ENCODE peak calls at places on chromosomes 16 and 17, in five cellular contexts. One of them, this sample, is unnamed.

GRCh38 chr17:39841202-39841601 is 22.9 kb downstream of the IKZF3 start:
- DNase-seq in heart right ventricle: no peak
- DNase-seq in psoas muscle: no peak
- DNase-seq in ovary: no peak
- DNase-seq in osteoblast: no peak
- DNase-seq in this sample: no peak

GRCh38 chr17:39150795-39151679 is at the start of gene PLXDC1:
- DNase-seq in heart right ventricle: no peak
- DNase-seq in psoas muscle: no peak
- DNase-seq in ovary: no peak
- DNase-seq in osteoblast: peak; percentile 87
- DNase-seq in this sample: no peak

GRCh38 chr17:11935734-11936406 is 61.4 kb downstream of the ZNF18 start:
- DNase-seq in heart right ventricle: peak; percentile 51
- DNase-seq in psoas muscle: peak; percentile 25
- DNase-seq in ovary: no peak
- DNase-seq in osteoblast: peak; percentile 59
- DNase-seq in this sample: peak; percentile 6

GRCh38 chr17:47066841-47067682 is 88.0 kb upstream of the RPRML start:
- DNase-seq in heart right ventricle: peak; percentile 89
- DNase-seq in psoas muscle: peak; percentile 83
- DNase-seq in ovary: peak; percentile 76
- DNase-seq in osteoblast: peak; percentile 97
- DNase-seq in this sample: peak; percentile 94

GRCh38 chr17:82320140-82320840 is 2.9 kb upstream of the CD7 start:
- DNase-seq in heart right ventricle: no peak
- DNase-seq in psoas muscle: no peak
- DNase-seq in ovary: no peak
- DNase-seq in osteoblast: peak; percentile 86
- DNase-seq in this sample: no peak

GRCh38 chr17:12421077-12421476 is 244.6 kb upstream of the MYOCD start:
- DNase-seq in heart right ventricle: no peak
- DNase-seq in psoas muscle: no peak
- DNase-seq in ovary: no peak
- DNase-seq in osteoblast: no peak
- DNase-seq in this sample: no peak

GRCh38 chr16:2715519-2715918 is 4.5 kb downstream of the PRSS27 start:
- DNase-seq in heart right ventricle: peak; percentile 75
- DNase-seq in psoas muscle: peak; percentile 68
- DNase-seq in ovary: no peak
- DNase-seq in osteoblast: peak; percentile 98
- DNase-seq in this sample: peak; percentile 24

GRCh38 chr17:79836952-79837887 is 2.0 kb downstream of the CBX4 start:
- DNase-seq in heart right ventricle: peak; percentile 71
- DNase-seq in psoas muscle: peak; percentile 76
- DNase-seq in ovary: peak; percentile 43
- DNase-seq in osteoblast: peak; percentile 97
- DNase-seq in this sample: peak; percentile 65

GRCh38 chr16:75019586-75019985 is 20.8 kb downstream of the ZNRF1 start:
- DNase-seq in heart right ventricle: no peak
- DNase-seq in psoas muscle: no peak
- DNase-seq in ovary: no peak
- DNase-seq in osteoblast: no peak
- DNase-seq in this sample: no peak

GRCh38 chr16:52389045-52389444 is 157.9 kb downstream of the TOX3 start:
- DNase-seq in heart right ventricle: no peak
- DNase-seq in psoas muscle: no peak
- DNase-seq in ovary: no peak
- DNase-seq in osteoblast: no peak
- DNase-seq in this sample: no peak

GRCh38 chr16:84247341-84247740 is 7.5 kb upstream of the KCNG4 start:
- DNase-seq in heart right ventricle: no peak
- DNase-seq in psoas muscle: no peak
- DNase-seq in ovary: no peak
- DNase-seq in osteoblast: peak; percentile 35
- DNase-seq in this sample: no peak

GRCh38 chr16:56294014-56294413 is 102.7 kb downstream of the GNAO1 start:
- DNase-seq in heart right ventricle: no peak
- DNase-seq in psoas muscle: no peak
- DNase-seq in ovary: no peak
- DNase-seq in osteoblast: no peak
- DNase-seq in this sample: no peak

GRCh38 chr16:82341146-82341669 is 171.2 kb upstream of the MPHOSPH6 start:
- DNase-seq in heart right ventricle: no peak
- DNase-seq in psoas muscle: no peak
- DNase-seq in ovary: no peak
- DNase-seq in osteoblast: no peak
- DNase-seq in this sample: no peak

GRCh38 chr17:35210741-35211140 is 16.5 kb upstream of the SLC35G3 start:
- DNase-seq in heart right ventricle: no peak
- DNase-seq in psoas muscle: no peak
- DNase-seq in ovary: no peak
- DNase-seq in osteoblast: no peak
- DNase-seq in this sample: no peak

GRCh38 chr17:5822281-5823060 is 238.2 kb upstream of the NLRP1 start:
- DNase-seq in heart right ventricle: no peak
- DNase-seq in psoas muscle: no peak
- DNase-seq in ovary: no peak
- DNase-seq in osteoblast: no peak
- DNase-seq in this sample: no peak

GRCh38 chr17:83189013-83189672 is 109.7 kb downstream of the METRNL start:
- DNase-seq in heart right ventricle: no peak
- DNase-seq in psoas muscle: no peak
- DNase-seq in ovary: peak; percentile 16
- DNase-seq in osteoblast: peak; percentile 85
- DNase-seq in this sample: no peak

GRCh38 chr16:27224271-27224737 is 21.0 kb downstream of the KDM8 start:
- DNase-seq in heart right ventricle: no peak
- DNase-seq in psoas muscle: no peak
- DNase-seq in ovary: no peak
- DNase-seq in osteoblast: peak; percentile 58
- DNase-seq in this sample: no peak

GRCh38 chr17:49997256-49997735 is 2.3 kb upstream of the DLX3 start:
- DNase-seq in heart right ventricle: no peak
- DNase-seq in psoas muscle: no peak
- DNase-seq in ovary: no peak
- DNase-seq in osteoblast: no peak
- DNase-seq in this sample: no peak
- H3K4me3 ChIP-seq in heart right ventricle: peak overlapping the region; percentile 51
- H3K4me3 ChIP-seq in psoas muscle: peak overlapping the region; percentile 67
- H3K4me3 ChIP-seq in ovary: no peak overlapping the region
- H3K4me3 ChIP-seq in osteoblast: peak overlapping the region; percentile 77
- H3K4me3 ChIP-seq in this sample: no peak overlapping the region

GRCh38 chr17:29617481-29618271 is 5.0 kb downstream of the CORO6 start:
- DNase-seq in heart right ventricle: no peak
- DNase-seq in psoas muscle: peak; percentile 74
- DNase-seq in ovary: no peak
- DNase-seq in osteoblast: peak; percentile 87
- DNase-seq in this sample: peak; percentile 72

GRCh38 chr17:29616300-29617048 is 6.2 kb downstream of the CORO6 start:
- DNase-seq in heart right ventricle: no peak
- DNase-seq in psoas muscle: no peak
- DNase-seq in ovary: no peak
- DNase-seq in osteoblast: peak; percentile 63
- DNase-seq in this sample: no peak

GRCh38 chr17:29615492-29616299 is 7.0 kb downstream of the CORO6 start:
- DNase-seq in heart right ventricle: peak; percentile 75
- DNase-seq in psoas muscle: peak; percentile 90
- DNase-seq in ovary: peak; percentile 85
- DNase-seq in osteoblast: peak; percentile 98
- DNase-seq in this sample: peak; percentile 78

GRCh38 chr17:29618272-29619065 is 4.2 kb downstream of the CORO6 start:
- DNase-seq in heart right ventricle: no peak
- DNase-seq in psoas muscle: no peak
- DNase-seq in ovary: no peak
- DNase-seq in osteoblast: no peak
- DNase-seq in this sample: no peak

DNA sequence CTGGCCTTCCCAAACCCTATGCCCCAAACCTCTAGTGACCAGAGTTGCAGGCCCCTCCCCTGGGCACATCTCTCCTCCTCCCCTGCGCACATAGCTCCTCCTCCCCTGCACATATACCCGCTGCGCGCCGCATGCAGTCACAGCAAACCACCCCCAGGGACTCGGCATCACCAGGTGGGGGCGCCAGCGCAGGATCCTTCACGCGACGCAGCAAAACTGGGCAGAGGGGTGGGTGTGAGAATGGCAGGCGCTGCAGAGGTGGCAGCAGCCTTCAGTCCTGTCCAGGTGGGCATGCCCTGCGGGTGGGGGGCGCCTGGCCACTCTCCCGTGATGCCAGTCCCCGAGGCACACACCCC is 5.6 kb downstream of the CORO6 start:
- DNase-seq in heart right ventricle: peak; percentile 56
- DNase-seq in psoas muscle: peak; percentile 78
- DNase-seq in ovary: no peak
- DNase-seq in osteoblast: peak; percentile 93
- DNase-seq in this sample: peak; percentile 60
- TF ChIP-seq CTCF in heart right ventricle: peak; percentile 38
- TF ChIP-seq CTCF in psoas muscle: peak; percentile 29
- TF ChIP-seq CTCF in ovary: peak; percentile 25
- TF ChIP-seq CTCF in osteoblast: peak; percentile 33
- TF ChIP-seq CTCF in this sample: peak; percentile 54

GRCh38 chr17:8622191-8622590 is 8.3 kb downstream of the MYH10 start:
- DNase-seq in heart right ventricle: no peak
- DNase-seq in psoas muscle: no peak
- DNase-seq in ovary: no peak
- DNase-seq in osteoblast: no peak
- DNase-seq in this sample: no peak

GRCh38 chr17:8623591-8623990 is 6.9 kb downstream of the MYH10 start:
- DNase-seq in heart right ventricle: no peak
- DNase-seq in psoas muscle: no peak
- DNase-seq in ovary: no peak
- DNase-seq in osteoblast: peak; percentile 83
- DNase-seq in this sample: peak; percentile 55

GRCh38 chr17:8618825-8619224 is 11.7 kb downstream of the MYH10 start:
- DNase-seq in heart right ventricle: no peak
- DNase-seq in psoas muscle: no peak
- DNase-seq in ovary: no peak
- DNase-seq in osteoblast: no peak
- DNase-seq in this sample: no peak

GRCh38 chr17:8621585-8621984 is 8.9 kb downstream of the MYH10 start:
- DNase-seq in heart right ventricle: no peak
- DNase-seq in psoas muscle: no peak
- DNase-seq in ovary: no peak
- DNase-seq in osteoblast: peak; percentile 86
- DNase-seq in this sample: no peak

GRCh38 chr17:8619294-8619693 is 11.2 kb downstream of the MYH10 start:
- DNase-seq in heart right ventricle: no peak
- DNase-seq in psoas muscle: no peak
- DNase-seq in ovary: no peak
- DNase-seq in osteoblast: no peak
- DNase-seq in this sample: no peak
- H3K4me3 ChIP-seq in heart right ventricle: no peak overlapping the region
- H3K4me3 ChIP-seq in psoas muscle: no peak overlapping the region
- H3K4me3 ChIP-seq in ovary: no peak overlapping the region
- H3K4me3 ChIP-seq in osteoblast: no peak overlapping the region
- H3K4me3 ChIP-seq in this sample: no peak overlapping the region

DNA sequence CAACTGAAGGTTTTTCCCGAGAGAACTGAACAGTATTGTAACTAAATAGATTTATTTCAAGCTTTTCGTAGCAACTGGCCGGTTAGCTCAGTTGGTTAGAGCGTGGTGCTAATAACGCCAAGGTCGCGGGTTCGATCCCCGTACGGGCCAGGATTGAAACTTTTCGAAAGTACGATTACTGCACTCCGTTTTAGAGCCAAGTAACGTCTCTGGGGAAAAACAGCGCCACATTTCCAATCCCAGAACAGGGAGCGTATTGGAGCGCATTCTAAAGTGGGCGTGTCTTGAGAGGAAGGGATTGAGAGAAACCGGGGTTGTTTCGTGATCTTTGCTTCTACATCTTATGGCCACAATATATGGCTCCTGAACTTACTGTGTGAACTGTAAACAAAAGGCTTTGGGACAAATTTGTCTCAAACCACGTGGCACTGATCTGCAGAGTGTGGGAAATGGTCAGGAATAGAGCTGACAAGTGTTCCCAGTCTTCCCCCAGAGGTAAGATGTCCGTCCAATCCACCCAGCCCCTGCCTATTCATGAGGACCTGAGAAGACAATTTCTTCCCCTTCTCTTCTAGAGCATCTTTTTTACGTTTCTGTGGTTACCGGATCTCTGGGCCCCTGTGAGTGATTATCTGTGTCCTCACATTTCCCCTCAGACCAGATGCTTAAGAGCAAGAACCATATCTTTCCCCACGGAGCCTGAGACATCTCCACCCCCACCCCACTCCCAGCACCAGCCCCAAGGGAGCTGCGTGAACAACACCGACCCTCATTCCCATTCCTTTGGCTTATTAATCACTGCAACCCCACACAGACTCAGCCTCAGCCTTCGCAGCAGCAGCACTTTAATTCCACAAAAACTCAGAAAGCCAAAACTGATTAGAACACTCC is 2.2 kb downstream of the BORCS6 start:
- DNase-seq in heart right ventricle: peak; percentile 96
- DNase-seq in psoas muscle: peak; percentile 89
- DNase-seq in ovary: peak; percentile 96
- DNase-seq in osteoblast: peak; percentile 94
- DNase-seq in this sample: peak; percentile 100
- TF ChIP-seq CTCF in heart right ventricle: no peak
- TF ChIP-seq CTCF in psoas muscle: no peak
- TF ChIP-seq CTCF in ovary: no peak
- TF ChIP-seq CTCF in osteoblast: peak; percentile 6
- TF ChIP-seq CTCF in this sample: peak; percentile 6

GRCh38 chr17:76233588-76234353 is 6.5 kb downstream of the RNF157 start:
- DNase-seq in heart right ventricle: no peak
- DNase-seq in psoas muscle: no peak
- DNase-seq in ovary: no peak
- DNase-seq in osteoblast: no peak
- DNase-seq in this sample: no peak
- H3K4me3 ChIP-seq in heart right ventricle: no peak overlapping the region
- H3K4me3 ChIP-seq in psoas muscle: no peak overlapping the region
- H3K4me3 ChIP-seq in ovary: no peak overlapping the region
- H3K4me3 ChIP-seq in osteoblast: no peak overlapping the region
- H3K4me3 ChIP-seq in this sample: no peak overlapping the region